ENCODE peak calls at places on chromosomes 11 and 22, in seven cellular contexts. X, V, Y, D, T, B and J are unnamed samples. For H3K4me1, the result is how much of the 10 kb centered on the place peaks cover.

GRCh38 chr22:46116491-46116958 is 33.8 kb upstream of the PPARA start:
- DNase-seq in X (peak), V (peak), Y (peak), D (peak), T (peak), B (peak), J (peak)

GRCh38 chr11:134557571-134558257 is 145.7 kb upstream of the B3GAT1 start:
- DNase-seq in X (no peak), V (no peak), Y (no peak), D (no peak), T (no peak), B (no peak), J (no peak)

GRCh38 chr11:71332046-71332445 is 79.7 kb upstream of the SHANK2 start:
- DNase-seq in X (no peak), V (no peak), Y (no peak), D (no peak), T (no peak), B (no peak), J (no peak)

GRCh38 chr11:31782243-31782642 is 28.9 kb downstream of the PAX6 start:
- DNase-seq in X (no peak), V (no peak), Y (no peak), D (no peak), T (no peak), B (no peak), J (no peak)

GRCh38 chr22:40728731-40729189 is 49.5 kb downstream of the MCHR1 start:
- DNase-seq in X (peak), V (peak), Y (peak), D (no peak), T (no peak), B (peak), J (no peak)

GRCh38 chr11:70364745-70365535 is 33.4 kb upstream of the CTTN start:
- DNase-seq in X (no peak), V (no peak), Y (no peak), D (no peak), T (no peak), B (no peak), J (no peak)

GRCh38 chr22:38549106-38549884 is 20.7 kb downstream of the DMC1 start:
- DNase-seq in X (no peak), V (no peak), Y (peak), D (no peak), T (no peak), B (no peak), J (no peak)

GRCh38 chr11:17686185-17686980 is 33.0 kb upstream of the MYOD1 start:
- DNase-seq in X (no peak), V (no peak), Y (no peak), D (no peak), T (no peak), B (no peak), J (no peak)

GRCh38 chr22:18055619-18056160 is 22.1 kb upstream of the PEX26 start:
- DNase-seq in X (no peak), V (no peak), Y (no peak), D (no peak), T (no peak), B (no peak), J (no peak)

GRCh38 chr11:7544021-7544420 is 30.2 kb downstream of the PPFIBP2 start:
- DNase-seq in X (no peak), V (no peak), Y (no peak), D (no peak), T (no peak), B (no peak), J (no peak)

GRCh38 chr11:65967329-65967934 is 5.9 kb downstream of the SART1 start:
- DNase-seq in X (no peak), V (no peak), Y (no peak), D (no peak), T (no peak), B (no peak), J (no peak)

GRCh38 chr22:46002757-46003270 is 25.9 kb upstream of the WNT7B start:
- DNase-seq in X (peak), V (peak), Y (no peak), D (no peak), T (no peak), B (no peak), J (no peak)

GRCh38 chr11:31636983-31637382 is 127.4 kb downstream of the ELP4 start:
- DNase-seq in X (no peak), V (no peak), Y (no peak), D (no peak), T (no peak), B (no peak), J (no peak)

GRCh38 chr11:10477690-10478046 is 22.6 kb downstream of the AMPD3 start:
- DNase-seq in X (no peak), V (no peak), Y (no peak), D (no peak), T (no peak), B (no peak), J (no peak)

DNA sequence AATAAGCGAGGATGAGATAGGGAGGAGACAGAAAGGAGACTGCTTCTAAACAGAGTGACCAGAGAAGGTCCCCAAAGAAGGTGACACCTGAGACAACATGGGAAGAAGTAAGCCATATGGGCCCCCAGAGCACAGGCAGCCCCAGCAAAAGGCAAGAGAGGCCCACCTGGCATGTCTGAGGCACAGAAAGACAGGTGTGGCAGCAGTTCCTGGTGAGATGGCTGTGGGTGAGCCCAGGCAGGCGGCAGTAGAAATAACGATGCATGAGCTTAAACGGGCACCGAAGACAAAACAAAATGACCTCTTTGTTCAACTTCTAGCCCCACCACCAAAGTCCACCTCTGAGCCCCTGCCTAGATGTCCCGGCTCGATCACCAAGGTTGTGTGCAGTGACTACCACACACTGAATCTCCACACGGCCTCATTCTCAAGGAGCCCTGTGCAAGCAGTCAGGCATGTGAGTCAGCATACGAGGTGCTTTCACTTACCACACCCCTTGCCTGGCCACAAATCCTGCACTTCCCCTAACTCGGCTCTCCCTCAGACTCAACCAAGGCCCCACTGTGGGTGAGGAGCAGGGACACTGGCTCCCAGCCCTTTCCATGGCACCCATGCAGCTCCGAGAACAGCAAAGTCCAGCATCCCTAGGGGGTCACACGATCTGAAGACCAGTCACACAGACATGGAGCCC is 77.6 kb downstream of the PACSIN2 start:
- DNase-seq in X (peak), V (peak), Y (peak), D (peak), T (peak), B (peak), J (peak)
- H3K4me1 ChIP-seq in X (half or more), V (under half), Y (half or more), D (under half), T (half or more), B (half or more), J (under half)

GRCh38 chr22:35317680-35318290 is 18.1 kb downstream of the TOM1 start:
- DNase-seq in X (no peak), V (no peak), Y (no peak), D (no peak), T (no peak), B (no peak), J (no peak)

GRCh38 chr22:35315855-35316745 is 16.4 kb downstream of the TOM1 start:
- DNase-seq in X (no peak), V (no peak), Y (no peak), D (peak), T (no peak), B (no peak), J (no peak)

GRCh38 chr22:35319244-35319985 is 19.7 kb downstream of the TOM1 start:
- DNase-seq in X (no peak), V (no peak), Y (no peak), D (no peak), T (no peak), B (no peak), J (no peak)

GRCh38 chr22:35315141-35315854 is 15.6 kb downstream of the TOM1 start:
- DNase-seq in X (no peak), V (no peak), Y (no peak), D (no peak), T (no peak), B (no peak), J (no peak)

DNA sequence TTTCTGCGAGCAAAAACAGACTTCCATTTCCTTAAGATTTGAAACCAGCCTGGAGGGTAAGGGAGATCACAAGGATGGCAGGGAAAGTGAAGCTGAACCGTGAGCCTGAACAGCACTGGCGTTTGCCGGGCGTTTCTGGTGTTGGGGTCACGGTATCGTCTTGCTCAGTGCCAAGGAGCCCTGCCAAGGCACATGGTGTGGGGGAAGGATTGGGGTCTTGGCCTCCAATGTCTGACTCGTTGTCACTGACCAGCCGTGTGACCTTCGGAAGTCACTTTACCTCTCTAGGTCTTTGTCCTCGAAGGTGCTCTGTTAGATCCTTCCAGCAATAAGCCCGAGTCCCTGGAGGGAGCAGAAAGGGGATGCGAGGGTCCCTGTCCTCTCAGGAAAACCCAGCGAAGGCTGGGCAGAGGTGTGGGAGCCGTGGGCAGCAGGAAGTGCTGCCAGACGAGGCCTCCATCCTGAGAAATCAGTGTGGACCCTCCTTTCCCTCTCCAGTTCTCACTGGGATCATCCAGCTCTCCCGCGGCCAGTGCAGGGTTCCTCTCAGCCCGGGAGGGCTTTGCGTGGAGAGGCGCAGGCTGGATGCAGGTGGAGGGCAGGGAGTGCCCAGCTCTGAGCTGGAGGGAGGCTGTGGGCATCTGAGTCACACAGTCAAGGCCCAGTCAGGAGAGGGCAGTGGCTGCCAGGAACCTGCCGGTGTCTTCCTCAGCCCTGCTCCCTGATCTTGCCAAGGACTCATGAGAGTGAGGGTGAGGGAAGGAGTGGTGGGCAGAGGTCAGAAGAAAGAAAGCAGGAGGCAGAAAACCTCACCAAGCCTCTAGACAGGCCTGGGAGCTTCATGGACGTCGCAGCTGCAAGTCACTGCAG is 18.9 kb downstream of the TOM1 start:
- DNase-seq in X (no peak), V (no peak), Y (no peak), D (no peak), T (no peak), B (no peak), J (no peak)
- H3K4me1 ChIP-seq in X (under half), V (under half), Y (under half), D (under half), T (under half), B (under half), J (under half)

DNA sequence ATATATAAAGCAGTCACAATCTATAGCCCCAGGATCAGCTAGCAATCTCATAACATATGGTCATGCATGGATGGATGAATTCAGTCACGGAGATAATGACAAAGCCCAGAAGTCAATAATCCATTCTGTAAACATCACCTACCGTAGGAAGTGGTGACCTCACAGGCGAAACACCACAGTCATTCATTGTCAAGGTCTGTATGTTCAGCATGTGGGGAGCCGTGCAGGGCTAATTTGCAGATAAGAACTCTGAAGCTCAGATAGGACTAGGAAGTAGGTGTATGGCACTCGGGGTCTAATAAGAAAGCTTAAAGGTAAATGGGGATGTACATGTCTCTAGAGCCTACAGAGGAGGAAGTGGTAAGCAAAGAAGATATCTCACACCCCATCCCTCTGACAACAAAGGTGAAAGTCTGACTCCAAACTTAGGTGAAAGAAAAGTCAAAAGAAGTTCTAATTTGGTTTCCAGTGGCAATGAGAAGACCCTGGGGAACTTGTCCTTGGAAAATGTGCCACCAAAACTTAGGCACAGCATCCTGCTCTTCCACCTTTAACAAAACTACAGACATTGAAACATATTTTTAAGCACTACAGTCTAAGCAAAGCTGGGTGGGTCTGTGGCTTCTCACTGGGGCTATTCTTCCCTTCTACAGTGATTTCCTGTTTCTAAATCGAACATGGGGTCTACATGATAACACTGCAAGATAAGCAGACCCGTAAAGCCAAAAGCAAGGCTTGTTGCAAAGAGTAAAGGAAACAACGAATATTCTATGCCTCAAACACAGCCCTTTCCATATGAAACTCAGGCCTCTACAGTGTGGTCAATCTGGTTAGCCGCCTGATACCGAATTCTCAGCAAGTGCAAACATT is 5.2 kb downstream of the CRTAM start:
- DNase-seq in X (no peak), V (no peak), Y (no peak), D (no peak), T (no peak), B (no peak), J (no peak)
- H3K4me1 ChIP-seq in X (under half), V (under half), Y (under half), D (under half), T (under half), B (under half), J (under half)

GRCh38 chr11:118162846-118163245 is 10.2 kb upstream of the SCN4B start:
- DNase-seq in X (no peak), V (no peak), Y (no peak), D (no peak), T (no peak), B (no peak), J (no peak)
- H3K4me1 ChIP-seq in X (under half), V (under half), Y (under half), D (under half), T (under half), B (under half), J (under half)

GRCh38 chr11:127255239-127255638 is 254.7 kb upstream of the KIRREL3 start:
- DNase-seq in X (no peak), V (no peak), Y (no peak), D (no peak), T (no peak), B (no peak), J (no peak)
- H3K4me1 ChIP-seq in X (under half), V (under half), Y (under half), D (under half), T (under half), B (under half), J (under half)

GRCh38 chr11:93743316-93743715 is 1.8 kb downstream of the C11orf54 start:
- DNase-seq in X (peak), V (no peak), Y (no peak), D (no peak), T (no peak), B (peak), J (peak)

GRCh38 chr11:93740802-93741093 is 547 bp downstream of the TAF1D start:
- DNase-seq in X (peak), V (peak), Y (peak), D (peak), T (no peak), B (peak), J (peak)

GRCh38 chr11:93741094-93741881 is at the start of the genes C11orf54 and TAF1D:
- DNase-seq in X (peak), V (peak), Y (peak), D (peak), T (peak), B (peak), J (peak)

GRCh38 chr11:93740031-93740801 is 1.1 kb downstream of the TAF1D start:
- DNase-seq in X (peak), V (peak), Y (peak), D (no peak), T (no peak), B (peak), J (peak)

GRCh38 chr11:93741882-93742226 is 382 bp downstream of the C11orf54 start:
- DNase-seq in X (no peak), V (peak), Y (peak), D (no peak), T (no peak), B (peak), J (peak)
- H3K4me1 ChIP-seq in X (under half), V (under half), Y (under half), D (under half), T (half or more), B (under half), J (under half)

GRCh38 chr22:24209016-24209415 is 27.7 kb downstream of the SUSD2 start:
- DNase-seq in X (no peak), V (no peak), Y (no peak), D (no peak), T (no peak), B (no peak), J (no peak)
- H3K4me1 ChIP-seq in X (under half), V (under half), Y (under half), D (under half), T (under half), B (under half), J (under half)

DNA sequence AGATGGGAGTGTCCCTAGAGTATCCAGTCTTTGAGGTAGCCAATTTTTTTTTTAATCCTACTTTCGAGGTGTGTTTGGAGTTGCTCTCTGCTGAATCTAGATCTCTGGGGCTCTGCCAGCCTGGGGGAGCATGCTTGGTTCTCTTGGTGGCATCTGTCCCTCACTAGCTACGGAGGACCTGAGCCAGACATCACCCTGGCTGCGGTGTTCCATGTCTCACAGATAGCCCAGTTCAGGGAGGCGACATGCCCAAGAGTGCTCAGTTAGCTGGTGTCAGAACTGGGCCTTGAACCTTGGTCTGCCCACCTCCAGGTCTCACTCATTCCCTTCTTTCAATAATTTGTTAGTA is 502 bp downstream of the HMOX1 start:
- DNase-seq in X (no peak), V (no peak), Y (no peak), D (no peak), T (no peak), B (no peak), J (no peak)
- H3K4me1 ChIP-seq in X (under half), V (under half), Y (under half), D (under half), T (under half), B (under half), J (under half)

GRCh38 chr22:29887358-29887757 is 4.4 kb downstream of the MTMR3 start:
- DNase-seq in X (no peak), V (no peak), Y (no peak), D (no peak), T (no peak), B (no peak), J (no peak)
- H3K4me1 ChIP-seq in X (under half), V (under half), Y (under half), D (under half), T (under half), B (under half), J (under half)

GRCh38 chr11:1517117-1518005 is 30.8 kb upstream of the MOB2 start:
- DNase-seq in X (peak), V (no peak), Y (no peak), D (no peak), T (no peak), B (no peak), J (no peak)

GRCh38 chr11:1513326-1514296 is 27.0 kb upstream of the MOB2 start:
- DNase-seq in X (no peak), V (no peak), Y (no peak), D (no peak), T (no peak), B (no peak), J (no peak)

GRCh38 chr11:1514349-1515061 is 27.9 kb upstream of the MOB2 start:
- DNase-seq in X (peak), V (no peak), Y (no peak), D (peak), T (no peak), B (no peak), J (no peak)

GRCh38 chr11:1516273-1517067 is 29.9 kb upstream of the MOB2 start:
- DNase-seq in X (peak), V (no peak), Y (peak), D (no peak), T (no peak), B (no peak), J (no peak)

DNA sequence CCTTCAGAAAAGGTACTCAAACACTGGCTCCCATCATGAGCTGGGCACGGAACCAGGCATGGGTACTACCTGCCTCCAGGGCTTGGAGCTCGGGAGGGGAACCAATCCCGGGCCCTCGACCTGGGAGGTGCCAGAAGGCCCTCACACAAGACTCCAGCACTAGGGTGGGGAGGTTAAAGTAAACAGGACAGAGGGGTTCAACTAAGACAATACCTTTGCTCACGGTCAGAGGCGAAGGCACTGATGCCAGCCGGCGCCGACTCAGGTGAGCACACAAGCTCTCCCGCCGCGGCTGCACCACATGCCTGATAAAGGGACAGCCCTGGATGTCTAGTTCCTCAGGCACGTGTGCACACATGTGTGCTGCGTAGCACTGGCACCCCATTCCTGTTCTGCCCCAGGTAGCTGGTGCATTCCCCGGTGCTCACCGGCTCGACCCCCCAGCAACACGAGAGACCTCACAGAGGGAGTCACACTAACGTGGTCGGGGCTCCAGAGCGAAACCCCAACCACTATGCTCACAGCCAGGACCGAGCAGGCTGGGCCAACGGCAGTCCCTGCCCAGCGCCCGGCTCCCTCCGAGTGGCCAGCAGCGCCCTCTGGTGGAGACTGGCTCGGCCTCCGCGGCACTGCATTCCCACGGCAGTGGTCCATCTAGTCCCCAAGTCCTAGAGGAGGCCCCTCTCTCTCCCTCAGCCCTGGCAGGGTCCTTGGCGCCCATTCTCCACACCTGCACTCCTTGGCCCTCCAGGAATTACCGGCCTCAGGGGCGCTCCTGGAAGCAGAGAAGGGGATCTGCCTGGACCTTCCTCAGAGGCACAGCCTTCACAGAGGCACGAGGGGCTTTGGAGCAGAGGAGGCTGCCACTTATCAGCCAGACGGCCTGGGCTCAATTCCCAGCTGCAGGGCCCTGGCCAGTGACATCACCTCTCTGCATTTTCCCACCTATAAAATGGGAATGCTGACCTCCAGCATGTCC is 28.8 kb upstream of the MOB2 start:
- DNase-seq in X (peak), V (peak), Y (peak), D (peak), T (no peak), B (peak), J (peak)
- H3K4me1 ChIP-seq in X (under half), V (under half), Y (under half), D (under half), T (under half), B (under half), J (under half)